ENCODE peak calls at places on chromosomes 12 and 14, in four cellular contexts. X is PC-9, M is MM.1S, Z is fibroblast of lung. U is an unnamed sample. For H4K20me1, the result is how much of the 10 kb centered on the place peaks cover.

GRCh38 chr14:85594217-85594616 is 64.3 kb downstream of the FLRT2 start:
- DNase-seq in X (no peak), M (no peak), Z (no peak), U (no peak)

GRCh38 chr12:131830335-131831020 is 2.3 kb downstream of the MMP17 start:
- DNase-seq in X (peak), M (peak), Z (peak), U (peak)

GRCh38 chr12:103924761-103925641 is 5.2 kb upstream of the HSP90B1 start:
- DNase-seq in X (no peak), M (peak), Z (peak), U (peak)

GRCh38 chr12:131555197-131555820 is 155.6 kb upstream of the SFSWAP start:
- DNase-seq in X (no peak), M (no peak), Z (no peak), U (peak)

GRCh38 chr12:53190108-53190729 is 9.5 kb upstream of the CSAD start:
- DNase-seq in X (no peak), M (peak), Z (peak), U (peak)

GRCh38 chr12:27185234-27186045 is 58.6 kb upstream of the STK38L start:
- DNase-seq in X (no peak), M (peak), Z (peak), U (peak)

GRCh38 chr12:87365423-87365822 is 663.8 kb downstream of the C12orf50 start:
- DNase-seq in X (no peak), M (no peak), Z (no peak), U (no peak)

GRCh38 chr12:30314506-30315100 is 381.1 kb downstream of the IPO8 start:
- DNase-seq in X (no peak), M (no peak), Z (no peak), U (no peak)

GRCh38 chr12:103632554-103633216 is 45.6 kb downstream of the STAB2 start:
- DNase-seq in X (peak), M (peak), Z (peak), U (peak)

GRCh38 chr12:64104376-64104775 is 117.7 kb downstream of the KICS2 start:
- DNase-seq in X (no peak), M (no peak), Z (peak), U (peak)

GRCh38 chr12:6507102-6507998 is 13.4 kb downstream of the NCAPD2 start:
- DNase-seq in X (no peak), M (no peak), Z (peak), U (no peak)

DNA sequence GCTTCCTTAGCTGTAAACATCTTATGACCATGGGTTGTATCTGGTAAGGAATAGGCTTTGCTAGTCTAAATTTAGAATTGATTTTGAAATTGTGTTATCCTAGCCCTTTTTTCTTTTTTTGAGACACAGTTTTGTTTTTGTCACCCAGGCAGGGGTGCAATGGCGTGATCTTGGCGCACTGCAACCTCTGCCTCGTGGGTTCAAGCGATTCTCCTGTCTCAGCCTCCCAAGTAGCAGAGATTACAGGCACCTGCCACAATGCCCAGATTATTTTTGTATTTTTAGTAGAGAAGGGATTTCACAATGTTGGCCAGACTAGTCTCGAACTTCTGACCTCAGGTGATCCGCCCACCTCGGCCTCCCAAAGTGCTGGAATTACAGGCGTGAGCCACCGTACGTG is 2.4 kb upstream of the TUBA1B start:
- DNase-seq in X (no peak), M (no peak), Z (no peak), U (no peak)
- H3K4me2 ChIP-seq in X (no peak), M (peak), Z (peak), U (peak)

DNA sequence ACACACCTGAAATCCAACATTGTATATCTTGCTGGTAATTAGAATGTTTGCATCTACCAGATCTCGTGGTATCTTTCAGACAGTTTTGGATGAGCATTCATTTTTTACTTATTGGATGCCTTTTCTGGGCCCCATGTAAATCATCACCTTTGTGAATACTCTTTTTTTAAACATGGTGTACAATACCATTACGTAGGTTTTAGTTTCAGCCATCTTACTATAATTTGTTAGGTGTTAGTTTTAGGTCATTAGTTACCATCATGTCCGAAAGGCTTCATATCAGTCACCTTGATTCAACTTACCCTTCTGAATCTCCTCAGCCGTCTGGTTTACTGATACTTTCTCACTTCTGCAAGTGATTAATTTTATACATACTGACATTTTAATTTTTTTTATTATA is 5.3 kb downstream of the EIF2S1 start:
- DNase-seq in X (no peak), M (no peak), Z (no peak), U (no peak)
- H4K20me1 ChIP-seq in X (half or more), M (under half), Z (under half), U (under half)

DNA sequence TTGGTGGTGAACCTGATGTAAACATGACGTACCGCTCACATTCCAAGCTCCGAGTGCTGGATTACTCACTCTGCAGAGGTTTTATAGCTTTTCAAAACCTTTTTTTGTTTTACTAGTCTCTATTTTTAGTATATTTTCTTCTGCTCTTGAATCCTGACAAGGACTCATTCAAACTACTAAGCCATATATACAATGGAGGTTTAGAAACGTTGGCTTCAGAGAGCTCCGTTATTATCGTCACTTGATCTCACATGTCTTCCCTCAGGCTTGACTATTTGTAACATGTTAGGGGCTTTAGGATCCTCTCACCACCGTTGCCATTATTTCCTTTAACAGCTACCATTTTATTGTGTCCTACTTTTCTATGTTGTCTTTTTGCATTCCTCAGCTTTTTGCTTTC is 1321.5 kb upstream of the FLRT2 start:
- DNase-seq in X (no peak), M (no peak), Z (no peak), U (no peak)
- H3K4me2 ChIP-seq in X (no peak), M (no peak), Z (no peak), U (no peak)

GRCh38 chr14:94888108-94888507 is 118.2 kb upstream of the GSC start:
- DNase-seq in X (no peak), M (no peak), Z (no peak), U (no peak)

GRCh38 chr14:94893411-94894160 is 123.7 kb upstream of the GSC start:
- DNase-seq in X (no peak), M (no peak), Z (no peak), U (no peak)

GRCh38 chr14:94889520-94890312 is 119.8 kb upstream of the GSC start:
- DNase-seq in X (no peak), M (no peak), Z (no peak), U (no peak)

GRCh38 chr14:94887591-94887990 is 117.7 kb upstream of the GSC start:
- DNase-seq in X (no peak), M (no peak), Z (no peak), U (no peak)

GRCh38 chr14:94890755-94891154 is 120.8 kb upstream of the GSC start:
- DNase-seq in X (no peak), M (no peak), Z (no peak), U (no peak)
- H4K20me1 ChIP-seq in X (under half), M (under half), Z (under half), U (under half)

GRCh38 chr14:74085828-74086227 is 1.1 kb downstream of the LIN52 start:
- DNase-seq in X (no peak), M (peak), Z (no peak), U (no peak)

GRCh38 chr14:74083784-74084276 is 423 bp downstream of the ALDH6A1 start:
- DNase-seq in X (no peak), M (no peak), Z (no peak), U (no peak)

GRCh38 chr14:74083161-74083560 is 1.1 kb downstream of the ALDH6A1 start:
- DNase-seq in X (no peak), M (no peak), Z (no peak), U (no peak)

GRCh38 chr14:74084277-74085046 is at the start of the genes ALDH6A1 and LIN52:
- DNase-seq in X (peak), M (peak), Z (peak), U (peak)

GRCh38 chr14:74085047-74085637 is 386 bp downstream of the LIN52 start:
- DNase-seq in X (no peak), M (peak), Z (peak), U (peak)
- H3K4me2 ChIP-seq in X (peak), M (peak), Z (peak), U (peak)

GRCh38 chr14:21227150-21227549 is 42.1 kb downstream of the HNRNPC start:
- DNase-seq in X (no peak), M (no peak), Z (no peak), U (no peak)
- H4K20me1 ChIP-seq in X (half or more), M (half or more), Z (under half), U (half or more)